ENCODE peak calls at places on chromosome 3, in five cellular contexts. Q, B, W, D and T are unnamed samples.

GRCh38 chr3:73433681-73434080 is 191.1 kb downstream of the PDZRN3 start:
- DNase-seq in Q (no peak), B (no peak), W (no peak), D (no peak), T (no peak)

GRCh38 chr3:127911421-127911931 is 3.6 kb upstream of the KBTBD12 start:
- DNase-seq in Q (no peak), B (no peak), W (no peak), D (no peak), T (no peak)

GRCh38 chr3:134299185-134299887 is 48.7 kb upstream of the RYK start:
- DNase-seq in Q (no peak), B (no peak), W (no peak), D (no peak), T (no peak)

GRCh38 chr3:66442254-66443249 is 58.3 kb downstream of the LRIG1 start:
- DNase-seq in Q (no peak), B (no peak), W (peak), D (no peak), T (no peak)

GRCh38 chr3:168534761-168535160 is 439.0 kb upstream of the GOLIM4 start:
- DNase-seq in Q (no peak), B (no peak), W (no peak), D (no peak), T (no peak)

GRCh38 chr3:161042023-161042501 is 63.1 kb downstream of the B3GALNT1 start:
- DNase-seq in Q (no peak), B (no peak), W (peak), D (no peak), T (no peak)

GRCh38 chr3:15601399-15602145 is at the start of the genes BTD and HACL1:
- DNase-seq in Q (peak), B (peak), W (peak), D (peak), T (peak)

GRCh38 chr3:136787226-136787793 is 31.6 kb upstream of the SLC35G2 start:
- DNase-seq in Q (no peak), B (no peak), W (peak), D (peak), T (no peak)

GRCh38 chr3:86147119-86147518 is 843.8 kb downstream of the VGLL3 start:
- DNase-seq in Q (no peak), B (no peak), W (peak), D (no peak), T (peak)

GRCh38 chr3:171620825-171621434 is 160.7 kb upstream of the TNIK start:
- DNase-seq in Q (no peak), B (no peak), W (no peak), D (no peak), T (peak)

GRCh38 chr3:187748050-187748481 is 2.8 kb upstream of the BCL6 start:
- DNase-seq in Q (peak), B (no peak), W (peak), D (peak), T (peak)

GRCh38 chr3:149536429-149536828 is 61.9 kb downstream of the TM4SF4 start:
- DNase-seq in Q (peak), B (no peak), W (no peak), D (no peak), T (no peak)
- TF ChIP-seq FOXM1 in Q (no peak), B (no peak), W (no peak), D (no peak), T (no peak)

GRCh38 chr3:46380471-46381215 is 9.9 kb downstream of the CCR5 start:
- DNase-seq in Q (no peak), B (no peak), W (no peak), D (no peak), T (no peak)

GRCh38 chr3:46375814-46376213 is 5.1 kb downstream of the CCR5 start:
- DNase-seq in Q (no peak), B (no peak), W (no peak), D (no peak), T (no peak)

GRCh38 chr3:46375214-46375613 is 4.5 kb downstream of the CCR5 start:
- DNase-seq in Q (no peak), B (no peak), W (no peak), D (no peak), T (no peak)

GRCh38 chr3:46381662-46382061 is 10.9 kb downstream of the CCR5 start:
- DNase-seq in Q (no peak), B (no peak), W (no peak), D (no peak), T (no peak)

GRCh38 chr3:46378426-46378942 is 7.7 kb downstream of the CCR5 start:
- DNase-seq in Q (peak), B (no peak), W (peak), D (peak), T (peak)
- TF ChIP-seq FOXM1 in Q (no peak), B (no peak), W (no peak), D (no peak), T (no peak)

GRCh38 chr3:104438761-104439160 is 927.9 kb upstream of the ALCAM start:
- DNase-seq in Q (no peak), B (no peak), W (no peak), D (no peak), T (no peak)

GRCh38 chr3:104436536-104436935 is 930.2 kb upstream of the ALCAM start:
- DNase-seq in Q (no peak), B (no peak), W (no peak), D (no peak), T (no peak)

GRCh38 chr3:104437131-104437750 is 929.5 kb upstream of the ALCAM start:
- DNase-seq in Q (no peak), B (no peak), W (no peak), D (no peak), T (peak)

DNA sequence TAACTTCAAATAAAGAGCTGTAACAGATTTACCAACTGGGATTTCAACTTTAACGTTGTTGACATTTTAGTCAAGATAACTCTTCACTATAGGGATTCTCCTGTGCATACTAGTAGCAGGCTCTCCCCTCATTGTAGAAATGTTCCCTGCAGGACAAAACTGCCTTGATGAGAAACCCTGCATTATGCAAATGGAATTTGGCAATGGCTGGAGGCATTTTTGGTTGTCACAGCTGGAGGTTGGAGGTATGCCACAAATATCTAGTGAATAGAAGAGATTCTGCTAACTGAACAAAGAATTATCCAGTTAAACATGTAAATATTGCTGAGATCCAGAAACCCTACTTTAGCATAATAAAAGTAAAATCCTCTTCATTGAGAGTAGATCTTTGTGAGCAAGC is 928.8 kb upstream of the ALCAM start:
- DNase-seq in Q (no peak), B (no peak), W (no peak), D (no peak), T (no peak)
- TF ChIP-seq FOXM1 in Q (no peak), B (no peak), W (no peak), D (no peak), T (no peak)

GRCh38 chr3:114363554-114364202 is 69.8 kb downstream of the TIGIT start:
- DNase-seq in Q (no peak), B (no peak), W (no peak), D (no peak), T (no peak)
- TF ChIP-seq FOXM1 in Q (no peak), B (no peak), W (no peak), D (no peak), T (no peak)

GRCh38 chr3:186129206-186129605 is 20.3 kb upstream of the ETV5 start:
- DNase-seq in Q (no peak), B (no peak), W (no peak), D (no peak), T (no peak)
- TF ChIP-seq FOXM1 in Q (no peak), B (no peak), W (no peak), D (no peak), T (no peak)

GRCh38 chr3:190941694-190942280 is 79.3 kb upstream of the GMNC start:
- DNase-seq in Q (no peak), B (no peak), W (no peak), D (no peak), T (peak)
- TF ChIP-seq FOXM1 in Q (no peak), B (no peak), W (no peak), D (no peak), T (no peak)